ENCODE peak calls at places on chromosomes 2 and 18, in four cellular contexts. L, C, U and T are unnamed samples.

GRCh38 chr2:238954841-238955521 is 107.1 kb downstream of the TWIST2 start:
- DNase-seq in L (no peak), C (no peak), U (no peak), T (no peak)

GRCh38 chr2:149579972-149580882 is 7.3 kb downstream of the MMADHC start:
- DNase-seq in L (no peak), U (no peak), C (no peak), T (peak; percentile 29)

GRCh38 chr2:118095610-118096009 is 7.3 kb downstream of the INSIG2 start:
- DNase-seq in C (no peak), U (no peak), L (no peak), T (no peak)

GRCh38 chr2:138010890-138011289 is 46.6 kb downstream of the HNMT start:
- DNase-seq in U (no peak), L (no peak), C (no peak), T (no peak)

GRCh38 chr2:169221745-169222369 is 140.5 kb downstream of the LRP2 start:
- DNase-seq in U (no peak), C (no peak), L (no peak), T (no peak)

GRCh38 chr2:112301973-112302372 is 26.6 kb downstream of the ZC3H6 start:
- DNase-seq in L (no peak), U (no peak), C (no peak), T (no peak)

GRCh38 chr2:119430023-119430498 is 1.6 kb upstream of the TMEM37 start:
- DNase-seq in L (no peak), C (no peak), U (no peak), T (no peak)

GRCh38 chr2:48946444-48947048 is 191.0 kb upstream of the LHCGR start:
- DNase-seq in U (peak; percentile 11), C (no peak), L (no peak), T (peak; percentile 33)

GRCh38 chr18:44682871-44683221 is 2.2 kb downstream of the SETBP1 start:
- DNase-seq in L (no peak), C (no peak), U (no peak), T (no peak)

GRCh38 chr2:226691265-226691664 is 108.4 kb downstream of the IRS1 start:
- DNase-seq in C (no peak), L (no peak), U (no peak), T (no peak)

GRCh38 chr2:109470121-109470921 is 143.4 kb downstream of the SEPTIN10 start:
- DNase-seq in L (no peak), C (peak; percentile 80), U (peak; percentile 87), T (no peak)

GRCh38 chr2:237486819-237487448 is at the start of gene MLPH:
- DNase-seq in L (peak; percentile 88), U (peak; percentile 74), C (no peak), T (peak; percentile 60)

GRCh38 chr2:48433682-48434081 is 96.3 kb upstream of the STON1 start:
- DNase-seq in U (no peak), C (no peak), L (no peak), T (no peak)

DNA sequence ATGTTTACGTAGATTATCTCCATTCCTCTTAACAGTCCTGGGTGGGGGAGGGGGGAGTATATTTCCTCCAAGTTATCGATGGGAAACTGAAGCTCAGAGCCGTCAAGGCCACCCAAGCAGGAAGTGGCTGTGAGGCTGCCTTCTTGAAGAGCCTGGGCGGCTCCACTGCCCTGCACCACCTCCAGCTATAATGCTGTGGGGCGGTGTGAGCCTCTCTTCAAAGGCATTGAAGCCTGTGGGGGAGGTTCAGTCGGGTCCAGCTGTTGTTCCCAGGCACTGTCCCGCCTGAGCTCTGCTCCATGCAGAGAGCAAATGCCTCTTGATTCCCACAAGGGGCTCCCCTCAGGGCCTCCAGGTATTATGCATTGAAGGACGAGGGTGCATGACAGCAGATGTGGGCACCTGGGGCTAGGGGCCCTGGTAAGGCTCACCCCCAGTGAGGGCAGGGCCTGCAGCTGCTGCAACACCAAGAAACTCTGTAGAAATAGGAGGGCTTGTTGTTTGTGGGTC is 29.5 kb upstream of the LAPTM4A start:
- DNase-seq in L (no peak), C (no peak), U (no peak), T (no peak)
- H3K4me3 ChIP-seq in L (no peak overlapping the region), C (no peak overlapping the region), U (no peak overlapping the region), T (no peak overlapping the region)

GRCh38 chr2:166229678-166230023 is 101.8 kb upstream of the SCN1A start:
- DNase-seq in L (no peak), U (no peak), C (no peak), T (no peak)
- H3K4me3 ChIP-seq in L (no peak overlapping the region), U (no peak overlapping the region), C (no peak overlapping the region), T (no peak overlapping the region)

GRCh38 chr2:204948822-204949221 is 403.5 kb downstream of the PARD3B start:
- DNase-seq in U (no peak), L (no peak), C (no peak), T (no peak)
- H3K4me3 ChIP-seq in U (no peak overlapping the region), L (no peak overlapping the region), C (no peak overlapping the region), T (no peak overlapping the region)

GRCh38 chr2:72147303-72147970 is at the start of gene CYP26B1:
- DNase-seq in L (peak; percentile 68), U (no peak), C (no peak), T (peak; percentile 31)

GRCh38 chr2:72146357-72147302 is 1.0 kb downstream of the CYP26B1 start:
- DNase-seq in L (peak; percentile 59), U (no peak), C (no peak), T (no peak)

GRCh38 chr2:72144746-72145657 is 2.7 kb downstream of the CYP26B1 start:
- DNase-seq in C (peak; percentile 21), U (no peak), L (peak; percentile 79), T (peak; percentile 62)

GRCh38 chr2:72144412-72144745 is 3.3 kb downstream of the CYP26B1 start:
- DNase-seq in C (peak; percentile 61), U (no peak), L (no peak), T (peak; percentile 61)

GRCh38 chr2:72145658-72146329 is 1.9 kb downstream of the CYP26B1 start:
- DNase-seq in U (no peak), C (no peak), L (peak; percentile 50), T (no peak)
- H3K4me3 ChIP-seq in U (no peak overlapping the region), C (peak overlapping the region; percentile 36), L (peak overlapping the region; percentile 37), T (peak overlapping the region; percentile 67)

GRCh38 chr18:23887493-23887892 is 127.1 kb upstream of the TTC39C start:
- DNase-seq in C (no peak), U (no peak), L (no peak), T (no peak)
- H3K4me3 ChIP-seq in C (no peak overlapping the region), U (no peak overlapping the region), L (no peak overlapping the region), T (no peak overlapping the region)

GRCh38 chr18:13500227-13500865 is 226.0 kb downstream of the FAM210A start:
- DNase-seq in L (no peak), U (peak; percentile 20), C (peak; percentile 84), T (peak; percentile 51)
- H3K4me3 ChIP-seq in L (no peak overlapping the region), U (no peak overlapping the region), C (no peak overlapping the region), T (peak overlapping the region; percentile 45)

GRCh38 chr2:218260166-218260565 is 649 bp upstream of the GPBAR1 start:
- DNase-seq in C (no peak), U (no peak), L (no peak), T (no peak)
- H3K4me3 ChIP-seq in C (no peak overlapping the region), U (no peak overlapping the region), L (no peak overlapping the region), T (no peak overlapping the region)

DNA sequence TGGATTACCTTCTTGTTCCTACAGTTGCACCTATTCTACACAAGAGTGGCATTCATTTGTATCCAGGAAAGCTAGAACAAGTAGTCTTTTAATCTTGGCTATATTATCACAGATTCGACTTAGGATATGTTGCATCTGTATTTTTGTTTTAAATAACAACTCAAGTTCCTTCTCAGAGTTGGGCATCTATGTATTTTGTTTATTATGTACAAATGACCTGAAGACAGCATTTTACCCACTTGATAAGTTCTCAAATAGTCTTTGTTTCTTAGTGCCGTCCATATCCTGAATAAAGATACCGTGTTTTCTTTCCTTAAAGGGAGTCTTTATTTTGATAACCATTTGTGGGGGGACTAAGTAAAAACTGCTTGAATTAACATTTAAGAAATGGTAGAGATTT is 2.9 kb downstream of the ITPRID2 start:
- DNase-seq in U (no peak), L (no peak), C (no peak), T (no peak)
- H3K4me3 ChIP-seq in U (peak overlapping the region; percentile 44), L (peak overlapping the region; percentile 80), C (no peak overlapping the region), T (peak overlapping the region; percentile 86)